ENCODE peak calls at places on chromosome X, in eight cellular contexts. A is aorta; Y is GM23338; R is IMR-90; Z is effector memory CD4-positive, alpha-beta T cell; L is lung; T is uterus; D is Karpas-422. B is an unnamed sample.

GRCh38 chrX:120456973-120457372 is 12.1 kb downstream of the LAMP2 start:
- DNase-seq in R (peak; percentile 21), A (no peak), L (no peak), T (no peak), Z (no peak), D (peak; percentile 74), Y (no peak), B (no peak)

GRCh38 chrX:16892504-16893362 is 22.6 kb upstream of the RBBP7 start:
- DNase-seq in A (peak; percentile 77), Y (peak; percentile 92), D (peak; percentile 93), Z (peak; percentile 41), L (peak; percentile 74), T (peak; percentile 75), R (peak; percentile 82), B (peak; percentile 74)

GRCh38 chrX:108699368-108699767 is 37.0 kb downstream of the IRS4 start:
- DNase-seq in A (no peak), R (peak; percentile 14), D (peak; percentile 77), T (no peak), Z (no peak), Y (peak; percentile 49), L (no peak), B (no peak)

GRCh38 chrX:85109235-85109634 is 105.6 kb downstream of the APOOL start:
- DNase-seq in T (no peak), A (no peak), D (peak; percentile 61), Z (no peak), Y (peak; percentile 62), R (no peak), L (no peak), B (no peak)

GRCh38 chrX:154411981-154412340 is 622 bp downstream of the TAFAZZIN start:
- DNase-seq in Y (peak; percentile 77), T (peak; percentile 73), D (peak; percentile 82), A (peak; percentile 79), R (peak; percentile 26), L (peak; percentile 64), Z (no peak), B (peak; percentile 70)

GRCh38 chrX:74422576-74423288 is 1.4 kb downstream of the SLC16A2 start:
- DNase-seq in T (peak; percentile 58), Y (peak; percentile 65), L (peak; percentile 39), R (peak; percentile 66), Z (no peak), D (no peak), A (peak; percentile 79), B (peak; percentile 83)

GRCh38 chrX:20382518-20383291 is 116.0 kb upstream of the RPS6KA3 start:
- DNase-seq in R (no peak), T (no peak), A (no peak), D (no peak), Y (no peak), Z (no peak), L (no peak), B (peak; percentile 30)

GRCh38 chrX:10906861-10907260 is 204.3 kb upstream of the HCCS start:
- DNase-seq in A (no peak), L (no peak), Y (no peak), T (no peak), Z (no peak), R (peak; percentile 22), D (no peak), B (no peak)

GRCh38 chrX:99901091-99901490 is 509.0 kb downstream of the PCDH19 start:
- DNase-seq in D (no peak), T (no peak), Y (no peak), A (no peak), R (no peak), Z (no peak), L (no peak), B (no peak)

GRCh38 chrX:9788908-9789307 is 2.7 kb downstream of the SHROOM2 start:
- DNase-seq in Z (no peak), Y (peak; percentile 18), D (no peak), T (no peak), R (peak; percentile 55), L (peak; percentile 35), A (no peak), B (no peak)

GRCh38 chrX:154305481-154306205 is 10.0 kb downstream of the TKTL1 start:
- DNase-seq in Z (no peak), A (no peak), T (no peak), Y (no peak), D (no peak), R (no peak), L (no peak), B (no peak)

GRCh38 chrX:21799767-21800166 is 39.6 kb upstream of the MBTPS2 start:
- DNase-seq in L (no peak), Z (no peak), R (no peak), D (no peak), A (no peak), Y (no peak), T (no peak), B (no peak)

GRCh38 chrX:47646636-47647035 is 3.7 kb downstream of the ELK1 start:
- DNase-seq in Y (no peak), Z (no peak), L (no peak), A (no peak), R (no peak), D (no peak), T (no peak), B (no peak)

GRCh38 chrX:150753968-150754367 is 60.8 kb downstream of the MTMR1 start:
- DNase-seq in A (no peak), Y (no peak), D (no peak), Z (no peak), T (no peak), L (no peak), R (no peak), B (no peak)

GRCh38 chrX:129823115-129823514 is 20.6 kb downstream of the ZDHHC9 start:
- DNase-seq in A (peak; percentile 59), L (no peak), T (peak; percentile 32), Z (peak; percentile 25), Y (peak; percentile 63), R (peak; percentile 15), D (peak; percentile 84), B (peak; percentile 33)

GRCh38 chrX:48648299-48648698 is 35.3 kb upstream of the WAS start:
- DNase-seq in D (peak; percentile 61), Y (peak; percentile 77), L (peak; percentile 30), Z (peak; percentile 12), R (peak; percentile 45), T (peak; percentile 59), A (no peak), B (peak; percentile 31)

GRCh38 chrX:8731579-8732395 is at the start of gene ANOS1:
- DNase-seq in A (peak; percentile 79), R (no peak), D (no peak), Z (no peak), L (peak; percentile 80), T (no peak), Y (peak; percentile 76), B (peak; percentile 48)

GRCh38 chrX:38819163-38819562 is 17.9 kb downstream of the MID1IP1 start:
- DNase-seq in D (no peak), L (no peak), Z (no peak), T (no peak), Y (no peak), A (no peak), R (no peak), B (no peak)
- H3K4me3 ChIP-seq in D (no peak overlapping the region), L (no peak overlapping the region), Z (no peak overlapping the region), T (no peak overlapping the region), Y (no peak overlapping the region), A (no peak overlapping the region), R (no peak overlapping the region), B (no peak overlapping the region)

DNA sequence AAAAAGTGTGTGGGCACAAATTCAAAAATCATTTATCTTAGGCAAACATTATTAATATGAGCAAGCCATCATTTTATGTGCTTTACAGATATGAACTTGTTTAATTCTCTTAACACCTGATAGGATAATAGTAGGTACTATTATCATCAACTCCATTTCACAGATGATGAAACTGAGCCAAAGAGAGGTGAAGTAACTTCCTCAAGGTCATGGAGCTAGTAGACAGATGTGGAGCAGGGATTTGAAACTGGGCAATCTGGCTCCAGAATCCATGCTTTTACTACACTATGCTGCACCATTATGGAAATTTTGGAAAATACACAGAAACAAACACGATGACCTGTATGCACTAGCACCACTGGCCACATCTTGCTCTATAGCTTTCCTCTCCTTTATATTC is 1.0 kb upstream of the PIN4 start:
- DNase-seq in T (no peak), Y (no peak), A (no peak), L (no peak), Z (no peak), D (peak; percentile 48), R (no peak), B (no peak)
- H3K4me3 ChIP-seq in T (no peak overlapping the region), Y (peak overlapping the region; percentile 76), A (no peak overlapping the region), L (no peak overlapping the region), Z (peak overlapping the region; percentile 66), D (peak overlapping the region; percentile 65), R (no peak overlapping the region), B (peak overlapping the region; percentile 45)

GRCh38 chrX:103329991-103330390 is at the start of gene TCEAL7:
- DNase-seq in T (peak; percentile 75), L (no peak), Y (peak; percentile 56), R (peak; percentile 46), A (peak; percentile 46), D (no peak), Z (no peak), B (no peak)
- H3K4me3 ChIP-seq in T (peak within 1 kb of the TSS; percentile 13), L (no peak within 1 kb of the TSS), Y (peak within 1 kb of the TSS; percentile 59), R (peak within 1 kb of the TSS; percentile 49), A (peak within 1 kb of the TSS; percentile 10), D (no peak within 1 kb of the TSS), Z (no peak within 1 kb of the TSS), B (no peak within 1 kb of the TSS)

DNA sequence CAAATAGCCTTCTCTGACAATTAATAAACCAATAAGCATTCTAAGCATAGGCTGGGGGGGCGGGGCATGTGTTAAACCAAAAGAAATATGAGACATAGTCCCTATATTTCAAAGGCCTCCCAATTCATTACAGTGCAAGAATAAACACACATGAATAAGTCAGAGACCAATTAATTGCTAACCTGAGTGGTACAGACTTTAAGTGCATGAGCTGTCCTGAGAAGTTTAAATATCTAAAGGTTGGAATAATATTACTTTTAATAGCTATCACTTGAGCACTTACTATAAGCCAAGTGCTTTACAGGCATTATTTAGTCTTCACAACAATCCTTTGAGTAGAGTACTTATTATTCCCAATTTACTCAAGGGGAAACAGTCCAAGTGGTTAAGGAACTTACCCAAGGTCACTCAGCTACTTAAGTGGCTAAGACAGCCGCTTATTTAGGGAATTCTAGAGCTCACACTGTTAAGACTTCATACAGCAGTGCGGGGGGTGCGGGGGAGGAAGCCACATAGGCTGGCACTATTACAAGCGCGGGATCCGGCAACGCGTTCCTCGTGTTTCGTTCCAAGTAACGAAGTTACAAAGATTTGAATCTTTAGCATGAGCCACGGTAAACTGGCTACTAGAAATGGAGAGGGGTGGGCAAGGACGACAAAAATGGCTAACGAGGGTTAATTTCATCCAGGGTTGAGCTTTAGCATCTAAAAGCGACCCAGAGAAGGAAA is 1.4 kb downstream of the THOC2 start:
- DNase-seq in A (no peak), D (peak; percentile 51), Y (peak; percentile 18), L (peak; percentile 37), T (no peak), Z (no peak), R (peak; percentile 15), B (no peak)
- H3K4me3 ChIP-seq in A (peak overlapping the region; percentile 42), D (peak overlapping the region; percentile 90), Y (peak overlapping the region; percentile 78), L (peak overlapping the region; percentile 82), T (peak overlapping the region; percentile 72), Z (peak overlapping the region; percentile 80), R (peak overlapping the region; percentile 87), B (no peak overlapping the region)

B was measured in adrenal gland.